ENCODE peak calls at places on chromosomes 2 and 18, in six cellular contexts. W is endothelial cell of umbilical vein, U is HCT116, A is H1, K is spleen, F is sigmoid colon. J is an unnamed sample.

GRCh38 chr2:113240915-113241911 is 37.5 kb downstream of the PAX8 start:
- DNase-seq in K (no peak), A (no peak), F (peak; percentile 87), U (peak; percentile 97), W (peak; percentile 93), J (no peak)

GRCh38 chr18:50986360-50987087 is 18.7 kb downstream of the ELAC1 start:
- DNase-seq in U (no peak), W (no peak), A (no peak), F (no peak), K (no peak), J (no peak)

GRCh38 chr18:77137851-77138250 is 5.3 kb upstream of the MBP start:
- DNase-seq in K (no peak), U (no peak), A (no peak), W (no peak), F (no peak), J (no peak)

GRCh38 chr18:24672165-24672950 is 211.9 kb downstream of the HRH4 start:
- DNase-seq in F (no peak), K (no peak), A (no peak), W (no peak), U (no peak), J (no peak)

GRCh38 chr2:89851583-89851905 is 1160.1 kb downstream of the RPIA start:
- DNase-seq in W (no peak), K (no peak), U (no peak), A (no peak), F (no peak), J (no peak)

GRCh38 chr18:13173573-13173972 is 45.0 kb upstream of the LDLRAD4 start:
- DNase-seq in K (no peak), W (no peak), F (no peak), U (no peak), A (no peak), J (no peak)

GRCh38 chr2:112541315-112542122 is 746 bp upstream of the POLR1B start:
- DNase-seq in A (peak; percentile 88), K (peak; percentile 94), F (peak; percentile 80), W (no peak), U (no peak), J (no peak)

GRCh38 chr2:40244251-40245010 is 207.5 kb downstream of the SLC8A1 start:
- DNase-seq in A (peak; percentile 60), F (peak; percentile 77), U (peak; percentile 33), K (no peak), W (peak; percentile 71), J (peak; percentile 7)

GRCh38 chr18:5738561-5738960 is 156.8 kb downstream of the TMEM200C start:
- DNase-seq in U (no peak), W (no peak), F (no peak), A (no peak), K (no peak), J (no peak)

GRCh38 chr2:126946323-126947089 is 47.8 kb downstream of the TEX51 start:
- DNase-seq in A (no peak), F (no peak), U (no peak), W (no peak), K (no peak), J (no peak)

GRCh38 chr18:78319264-78319663 is 660.4 kb upstream of the SALL3 start:
- DNase-seq in F (no peak), A (no peak), W (no peak), K (no peak), U (no peak), J (no peak)

GRCh38 chr18:3305933-3306332 is 44.0 kb downstream of the MYL12B start:
- DNase-seq in K (no peak), W (no peak), F (no peak), U (no peak), A (no peak), J (peak; percentile 27)

GRCh38 chr2:145652992-145653545 is 1133.2 kb upstream of the ZEB2 start:
- DNase-seq in F (no peak), A (no peak), K (no peak), U (no peak), W (no peak), J (no peak)

GRCh38 chr2:233059797-233060499 is at the start of gene INPP5D:
- DNase-seq in A (no peak), W (peak; percentile 77), K (peak; percentile 95), F (peak; percentile 70), U (no peak), J (no peak)

GRCh38 chr2:224723606-224724217 is 7.5 kb upstream of the CCDC195 start:
- DNase-seq in F (no peak), A (no peak), K (no peak), U (no peak), W (no peak), J (no peak)

GRCh38 chr18:66560092-66560491 is 43.8 kb downstream of the CDH19 start:
- DNase-seq in K (no peak), U (no peak), W (peak; percentile 52), F (no peak), A (no peak), J (peak; percentile 8)

GRCh38 chr2:167753142-167753541 is 494.3 kb downstream of the STK39 start:
- DNase-seq in F (no peak), W (no peak), U (no peak), A (no peak), K (no peak), J (no peak)

GRCh38 chr2:25161055-25161781 is 7.2 kb downstream of the POMC start:
- DNase-seq in K (peak; percentile 94), W (peak; percentile 11), F (peak; percentile 79), A (peak; percentile 73), U (no peak), J (no peak)

GRCh38 chr18:34159691-34160185 is 65.0 kb downstream of the NOL4 start:
- DNase-seq in F (no peak), A (no peak), K (no peak), U (no peak), W (no peak), J (no peak)
- H3K4me3 ChIP-seq in F (peak overlapping the region; percentile 40), A (peak overlapping the region; percentile 34), K (no peak overlapping the region), U (no peak overlapping the region), W (no peak overlapping the region), J (no peak overlapping the region)

GRCh38 chr2:181944914-181945291 is 40.8 kb upstream of the PPP1R1C start:
- DNase-seq in W (no peak), F (no peak), A (no peak), U (no peak), K (no peak), J (no peak)
- TF ChIP-seq POLR2AphosphoS5 in W (no peak), F (no peak), A (no peak), U (no peak), K (no peak), J (no peak)

GRCh38 chr2:134715932-134716643 is 2.7 kb downstream of the TMEM163 start:
- DNase-seq in A (no peak), K (no peak), U (no peak), W (no peak), F (no peak), J (no peak)
- H3K4me3 ChIP-seq in A (no peak overlapping the region), K (no peak overlapping the region), U (no peak overlapping the region), W (no peak overlapping the region), F (no peak overlapping the region), J (no peak overlapping the region)

GRCh38 chr2:11571170-11571569 is 37.3 kb downstream of the GREB1 start:
- DNase-seq in F (peak; percentile 66), U (no peak), W (no peak), A (no peak), K (peak; percentile 12), J (peak; percentile 62)
- TF ChIP-seq POLR2AphosphoS5 in F (no peak), U (no peak), W (no peak), A (no peak), K (no peak), J (peak; percentile 94)

GRCh38 chr2:72747344-72747743 is 78.5 kb downstream of the EXOC6B start:
- DNase-seq in F (no peak), U (no peak), W (no peak), A (no peak), K (no peak), J (no peak)

GRCh38 chr2:72755647-72756423 is 70.0 kb downstream of the EXOC6B start:
- DNase-seq in U (no peak), K (no peak), F (no peak), W (peak; percentile 33), A (no peak), J (no peak)

GRCh38 chr2:72750466-72750865 is 75.4 kb downstream of the EXOC6B start:
- DNase-seq in F (no peak), A (no peak), K (no peak), W (no peak), U (no peak), J (no peak)

GRCh38 chr2:72754628-72755320 is 71.1 kb downstream of the EXOC6B start:
- DNase-seq in W (no peak), F (no peak), U (no peak), A (no peak), K (no peak), J (no peak)

GRCh38 chr2:72750977-72751639 is 74.7 kb downstream of the EXOC6B start:
- DNase-seq in F (no peak), K (no peak), A (no peak), U (no peak), W (no peak), J (no peak)
- H3K4me3 ChIP-seq in F (no peak overlapping the region), K (no peak overlapping the region), A (no peak overlapping the region), U (no peak overlapping the region), W (no peak overlapping the region), J (no peak overlapping the region)

GRCh38 chr2:134443814-134444480 is 190.1 kb downstream of the MGAT5 start:
- DNase-seq in A (no peak), U (no peak), W (peak; percentile 30), K (peak; percentile 62), F (no peak), J (no peak)

GRCh38 chr2:134440336-134440909 is 186.6 kb downstream of the MGAT5 start:
- DNase-seq in W (no peak), F (no peak), U (no peak), K (peak; percentile 64), A (no peak), J (no peak)

GRCh38 chr2:134438371-134438770 is 184.5 kb downstream of the MGAT5 start:
- DNase-seq in W (no peak), A (no peak), K (no peak), U (no peak), F (no peak), J (no peak)

GRCh38 chr2:134445116-134445515 is 191.2 kb downstream of the MGAT5 start:
- DNase-seq in W (no peak), F (no peak), U (no peak), K (peak; percentile 55), A (no peak), J (no peak)

GRCh38 chr2:134441153-134441863 is 187.4 kb downstream of the MGAT5 start:
- DNase-seq in W (no peak), A (no peak), U (no peak), F (no peak), K (peak; percentile 43), J (no peak)
- TF ChIP-seq POLR2AphosphoS5 in W (no peak), A (no peak), U (no peak), F (no peak), K (no peak), J (no peak)

J was measured in prostate gland.